ENCODE peak calls at places on chromosomes 5 and 9, in ten cellular contexts. U is iPS-NIHi11; A is erythroblast; G is GM12864; D is AG09319; B is Daoy; W is T-helper 2 cell treated with Interferon-gamma antibody and Interleukin-4, amounts not matched to agents 5 μg/mL and 100 μg/mL, for 36 hours; I is progenitor cell of endocrine pancreas; E is AG10803; N is GM19239. O is an unnamed sample.

GRCh38 chr5:31983851-31984250 is 190.3 kb downstream of the GOLPH3 start:
- DNase-seq in U (no peak), A (no peak), G (no peak), D (no peak), B (no peak), W (no peak), I (no peak), E (peak), N (no peak), O (no peak)

GRCh38 chr5:91217859-91218258 is 165.3 kb downstream of the ARRDC3 start:
- DNase-seq in U (no peak), A (no peak), G (no peak), D (no peak), B (no peak), W (no peak), I (no peak), E (no peak), N (no peak), O (no peak)

GRCh38 chr5:56516936-56517521 is 283.9 kb upstream of the ANKRD55 start:
- DNase-seq in U (no peak), A (peak), G (no peak), D (no peak), B (no peak), W (no peak), I (no peak), E (no peak), N (no peak), O (no peak)

GRCh38 chr9:113673726-113674125 is 202.4 kb upstream of the ZNF618 start:
- DNase-seq in U (no peak), A (no peak), G (no peak), D (no peak), B (peak), W (no peak), I (no peak), E (peak), N (no peak), O (no peak)

GRCh38 chr9:106864533-106865143 is 1.7 kb downstream of the ZNF462 start:
- DNase-seq in U (no peak), A (no peak), G (no peak), D (no peak), B (peak), W (no peak), I (no peak), E (peak), N (no peak), O (no peak)

GRCh38 chr9:95284152-95284551 is 33.4 kb downstream of the FANCC start:
- DNase-seq in U (no peak), A (no peak), G (no peak), D (peak), B (no peak), W (no peak), I (no peak), E (no peak), N (no peak), O (no peak)

GRCh38 chr9:2720179-2720654 is 2.9 kb downstream of the KCNV2 start:
- DNase-seq in U (no peak), A (no peak), G (no peak), D (no peak), B (no peak), W (no peak), I (no peak), E (no peak), N (no peak), O (no peak)

GRCh38 chr5:78887384-78888118 is 97.6 kb downstream of the ARSB start:
- DNase-seq in U (no peak), A (no peak), G (peak), D (no peak), B (no peak), W (peak), I (no peak), E (no peak), N (no peak), O (no peak)

GRCh38 chr9:82170871-82171270 is 182.3 kb downstream of the SPATA31D1 start:
- DNase-seq in U (no peak), A (no peak), G (no peak), D (peak), B (no peak), W (no peak), I (no peak), E (peak), N (no peak), O (no peak)

GRCh38 chr9:4366649-4367330 is 66.9 kb upstream of the GLIS3 start:
- DNase-seq in U (peak), A (peak), G (no peak), D (no peak), B (peak), W (no peak), I (no peak), E (peak), N (peak), O (peak)

GRCh38 chr9:90774682-90775081 is 26.9 kb upstream of the SYK start:
- DNase-seq in U (no peak), A (no peak), G (peak), D (no peak), B (no peak), W (no peak), I (no peak), E (no peak), N (peak), O (no peak)

GRCh38 chr9:19154135-19154612 is 26.9 kb upstream of the PLIN2 start:
- DNase-seq in U (no peak), A (peak), G (no peak), D (no peak), B (peak), W (no peak), I (no peak), E (peak), N (no peak), O (no peak)

GRCh38 chr9:106954974-106955850 is 92.2 kb downstream of the ZNF462 start:
- DNase-seq in U (no peak), A (no peak), G (no peak), D (no peak), B (no peak), W (no peak), I (no peak), E (no peak), N (no peak), O (no peak)

GRCh38 chr5:149872351-149873040 is 72.1 kb downstream of the PDE6A start:
- DNase-seq in U (no peak), A (no peak), G (no peak), D (no peak), B (no peak), W (no peak), I (no peak), E (no peak), N (no peak), O (no peak)

GRCh38 chr9:116501871-116502270 is 185.2 kb upstream of the TRIM32 start:
- DNase-seq in U (no peak), A (no peak), G (no peak), D (no peak), B (peak), W (no peak), I (no peak), E (peak), N (no peak), O (no peak)

GRCh38 chr5:163564321-163564924 is 59.0 kb downstream of the MAT2B start:
- DNase-seq in U (peak), A (peak), G (peak), D (no peak), B (peak), W (peak), I (peak), E (peak), N (peak), O (peak)

GRCh38 chr5:95027151-95027721 is 257.7 kb downstream of the MCTP1 start:
- DNase-seq in U (no peak), A (no peak), G (no peak), D (no peak), B (no peak), W (no peak), I (no peak), E (no peak), N (no peak), O (no peak)

GRCh38 chr9:126407125-126407870 is 80.7 kb downstream of the MVB12B start:
- DNase-seq in U (no peak), A (no peak), G (no peak), D (no peak), B (no peak), W (no peak), I (no peak), E (peak), N (no peak), O (no peak)

O was measured in effector memory CD4-positive, alpha-beta T cell.